ENCODE peak calls at places on chromosomes 5 and 9, in six cellular contexts. C is epithelial cell of esophagus, D is breast epithelium, Q is uterus, S is GM12865, Y is mammary epithelial cell. I is an unnamed sample.

GRCh38 chr5:77851229-77852067 is 75.3 kb upstream of the TBCA start:
- DNase-seq in C (no peak), S (peak; percentile 61), D (no peak), Q (no peak), Y (no peak), I (peak; percentile 22)

GRCh38 chr5:87944553-87945320 is 323.9 kb downstream of the TMEM161B start:
- DNase-seq in Y (no peak), C (no peak), S (no peak), Q (peak; percentile 37), D (no peak), I (no peak)

GRCh38 chr9:87596862-87597261 is 99.2 kb downstream of the DAPK1 start:
- DNase-seq in Y (no peak), Q (no peak), C (no peak), D (no peak), S (no peak), I (peak; percentile 48)

GRCh38 chr9:1495684-1496083 is 445.5 kb downstream of the DMRT2 start:
- DNase-seq in Q (no peak), D (no peak), S (no peak), C (no peak), Y (no peak), I (no peak)

GRCh38 chr5:95619518-95620029 is 313 bp upstream of the GPR150 start:
- DNase-seq in C (no peak), S (no peak), Y (no peak), Q (no peak), D (no peak), I (no peak)

GRCh38 chr5:105677291-105677690 is 1993.4 kb downstream of the EFNA5 start:
- DNase-seq in Q (no peak), S (no peak), C (peak; percentile 45), D (no peak), Y (no peak), I (peak; percentile 46)

GRCh38 chr9:124500796-124501611 is 6.2 kb downstream of the NR5A1 start:
- DNase-seq in Q (no peak), D (no peak), S (no peak), C (no peak), Y (no peak), I (no peak)

GRCh38 chr9:33101104-33101951 is 24.9 kb upstream of the SMU1 start:
- DNase-seq in C (peak; percentile 78), Q (no peak), S (no peak), Y (peak; percentile 64), D (no peak), I (peak; percentile 50)

GRCh38 chr9:81753436-81753835 is 64.1 kb upstream of the TLE1 start:
- DNase-seq in S (no peak), C (no peak), Q (no peak), Y (no peak), D (no peak), I (no peak)

GRCh38 chr5:83133797-83134196 is 56.5 kb downstream of the XRCC4 start:
- DNase-seq in C (no peak), Q (no peak), Y (no peak), D (no peak), S (no peak), I (no peak)

GRCh38 chr5:146519554-146519953 is 3.6 kb upstream of the GPR151 start:
- DNase-seq in Y (no peak), S (no peak), D (no peak), Q (no peak), C (no peak), I (no peak)

DNA sequence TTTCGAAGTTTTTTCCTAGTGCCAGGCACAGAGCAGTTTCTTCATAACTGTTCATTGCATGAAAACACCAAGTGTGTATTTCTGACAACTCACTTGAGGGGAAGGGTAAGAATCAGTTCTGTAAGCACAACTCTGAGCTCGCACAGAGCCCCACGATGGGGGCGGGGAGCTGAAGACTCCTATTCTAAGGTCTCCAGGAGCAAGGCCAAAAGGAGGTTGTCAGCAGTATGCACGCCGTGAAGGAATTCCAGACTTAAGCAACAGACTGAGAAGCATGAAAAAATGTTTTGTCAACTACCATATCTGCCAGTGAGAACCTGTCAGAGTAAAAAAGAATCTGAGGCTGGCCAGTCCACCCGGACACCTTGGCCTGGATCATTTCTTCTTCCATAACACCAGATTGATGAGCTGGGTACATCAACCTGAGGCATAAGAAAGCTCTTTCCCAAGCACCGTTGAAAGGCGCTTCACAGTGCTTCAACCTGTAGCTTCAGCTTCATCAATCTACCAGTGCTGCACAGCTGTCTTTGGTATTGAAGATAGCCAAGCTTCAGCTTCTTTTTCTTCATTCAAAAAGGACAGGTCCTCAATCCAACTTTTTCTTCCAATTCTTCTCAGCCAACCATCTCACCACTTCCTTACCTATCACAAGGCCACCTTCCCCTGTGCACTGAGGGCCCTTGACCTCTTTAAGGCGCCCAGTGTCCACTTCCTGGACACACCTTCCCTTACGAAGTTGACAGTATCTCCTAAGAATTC is 1.1 kb upstream of the CTNNAL1 start:
- DNase-seq in Q (peak; percentile 39), S (no peak), D (no peak), Y (peak; percentile 48), C (peak; percentile 50), I (peak; percentile 85)
- H3K4me3 ChIP-seq in Q (no peak overlapping the region), S (no peak overlapping the region), D (peak overlapping the region; percentile 88), Y (no peak overlapping the region), C (no peak overlapping the region), I (no peak overlapping the region)

GRCh38 chr5:81134566-81134965 is 98.6 kb upstream of the CKMT2 start:
- DNase-seq in S (no peak), D (no peak), Q (no peak), Y (no peak), C (no peak), I (no peak)
- TF ChIP-seq CTCF in S (no peak), D (no peak), Q (no peak), Y (no peak), C (no peak), I (no peak)

DNA sequence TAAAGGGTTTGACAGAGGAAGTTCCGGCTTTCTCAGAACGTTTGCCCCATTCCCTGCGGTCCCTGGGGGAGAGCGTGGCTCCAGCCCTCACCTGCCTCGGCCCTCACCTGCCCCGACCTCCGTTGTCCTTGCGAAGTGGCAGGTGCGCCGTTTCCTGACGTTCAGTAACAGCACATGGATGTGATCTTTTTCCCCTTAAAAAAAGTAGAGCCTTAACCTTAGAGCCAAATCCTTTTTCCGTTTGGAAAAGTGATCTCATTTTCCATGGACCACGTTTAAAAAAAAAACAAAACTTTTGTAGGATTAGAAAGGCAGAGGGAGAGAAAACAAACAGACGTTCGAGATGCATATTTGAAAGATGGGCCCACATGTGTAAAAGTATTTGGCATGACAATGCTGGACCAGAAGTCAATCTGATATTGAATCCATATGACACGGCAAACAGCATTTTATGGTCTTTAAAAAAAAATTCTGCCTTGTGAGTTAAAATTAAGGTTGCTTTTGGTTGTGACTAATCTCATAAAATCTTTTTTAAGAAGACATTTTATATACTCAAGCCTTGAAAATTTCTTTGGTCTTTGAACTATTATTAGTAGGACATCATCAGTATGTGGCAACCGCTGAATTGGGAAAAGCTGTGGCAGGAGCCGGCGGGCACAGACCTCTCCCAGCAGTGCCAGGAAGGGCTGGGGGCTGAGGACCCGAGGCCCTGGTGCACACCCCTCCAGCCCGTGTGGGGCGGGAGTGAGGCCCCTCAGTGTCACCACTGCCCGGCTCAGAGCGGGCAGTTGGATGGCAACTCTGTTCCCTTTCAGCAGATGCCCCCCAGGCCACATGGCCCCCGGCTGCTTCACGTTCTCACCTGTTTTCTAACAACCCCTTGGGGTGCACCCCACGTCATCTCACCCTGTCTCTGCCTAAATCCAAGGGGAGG is 42.4 kb upstream of the EXOC3 start:
- DNase-seq in S (no peak), Q (no peak), Y (no peak), C (no peak), D (no peak), I (peak; percentile 18)
- H3K4me3 ChIP-seq in S (peak overlapping the region; percentile 35), Q (peak overlapping the region; percentile 8), Y (no peak overlapping the region), C (no peak overlapping the region), D (peak overlapping the region; percentile 41), I (peak overlapping the region; percentile 17)

DNA sequence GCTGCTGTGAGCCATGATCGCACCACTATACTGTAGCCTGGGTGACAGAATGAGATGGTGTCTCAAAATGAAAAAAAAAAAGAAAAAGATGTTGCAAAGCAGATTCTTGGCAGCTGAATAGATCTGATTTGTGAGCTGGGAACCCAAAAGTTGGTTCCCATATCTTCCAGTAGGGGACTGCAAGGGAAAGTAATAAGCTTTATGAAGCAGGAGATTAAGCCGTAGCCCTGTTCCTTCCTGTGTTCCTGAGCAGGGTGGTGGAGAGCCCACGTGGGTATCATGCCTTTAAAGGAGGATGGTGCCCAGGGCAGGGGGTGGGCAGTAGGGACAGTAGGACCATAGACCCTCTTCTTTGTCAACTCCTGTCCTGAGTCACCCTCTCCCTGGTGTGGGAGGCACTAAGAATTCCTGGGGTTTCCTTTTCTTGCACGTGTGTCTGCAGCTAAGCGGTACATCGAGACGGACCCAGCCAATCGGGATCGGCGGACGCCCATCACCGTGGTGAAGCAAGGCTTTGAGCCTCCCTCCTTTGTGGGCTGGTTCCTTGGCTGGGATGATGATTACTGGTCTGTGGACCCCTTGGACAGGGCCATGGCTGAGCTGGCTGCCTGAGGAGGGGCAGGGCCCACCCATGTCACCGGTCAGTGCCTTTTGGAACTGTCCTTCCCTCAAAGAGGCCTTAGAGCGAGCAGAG is 37.9 kb downstream of the STOM start:
- DNase-seq in C (no peak), D (no peak), Y (no peak), Q (no peak), S (no peak), I (peak; percentile 67)
- TF ChIP-seq CTCF in C (peak; percentile 45), D (peak; percentile 30), Y (no peak), Q (peak; percentile 21), S (no peak), I (peak; percentile 50)

GRCh38 chr9:93874242-93874641 is 80.9 kb downstream of the BARX1 start:
- DNase-seq in Y (no peak), C (no peak), Q (no peak), S (no peak), D (no peak), I (no peak)
- H3K4me3 ChIP-seq in Y (no peak overlapping the region), C (no peak overlapping the region), Q (no peak overlapping the region), S (no peak overlapping the region), D (no peak overlapping the region), I (no peak overlapping the region)